ENCODE peak calls at places on chromosomes 2 and 18, in eight cellular contexts. One of them, this sample, is unnamed.
A peak's percentile ranks its signal among the peaks of the same experiment; 100 is the strongest.

GRCh38 chr2:25300001-25300400 is 41.7 kb downstream of the DNMT3A start:
- DNase-seq in RCC 7860: no peak
- DNase-seq in dermis blood vessel endothelial cell: no peak
- DNase-seq in T-helper 1 cell: no peak
- DNase-seq in K562: no peak
- DNase-seq in left cardiac atrium: no peak
- DNase-seq in substantia nigra: no peak
- DNase-seq in NCI-H774: no peak
- DNase-seq in this sample: no peak

GRCh38 chr2:71882949-71883472 is 264.7 kb downstream of the CYP26B1 start:
- DNase-seq in RCC 7860: peak; percentile 88
- DNase-seq in dermis blood vessel endothelial cell: peak; percentile 40
- DNase-seq in T-helper 1 cell: no peak
- DNase-seq in K562: peak; percentile 93
- DNase-seq in left cardiac atrium: peak; percentile 92
- DNase-seq in substantia nigra: peak; percentile 60
- DNase-seq in NCI-H774: no peak
- DNase-seq in this sample: peak; percentile 76

GRCh38 chr2:32051836-32052439 is 11.4 kb upstream of the SPAST start:
- DNase-seq in RCC 7860: no peak
- DNase-seq in dermis blood vessel endothelial cell: no peak
- DNase-seq in T-helper 1 cell: no peak
- DNase-seq in K562: no peak
- DNase-seq in left cardiac atrium: no peak
- DNase-seq in substantia nigra: no peak
- DNase-seq in NCI-H774: no peak
- DNase-seq in this sample: no peak

GRCh38 chr2:30694286-30695055 is 112.8 kb downstream of the CAPN13 start:
- DNase-seq in RCC 7860: no peak
- DNase-seq in dermis blood vessel endothelial cell: no peak
- DNase-seq in T-helper 1 cell: no peak
- DNase-seq in K562: no peak
- DNase-seq in left cardiac atrium: no peak
- DNase-seq in substantia nigra: no peak
- DNase-seq in NCI-H774: no peak
- DNase-seq in this sample: no peak

GRCh38 chr18:8301427-8302172 is 307.6 kb upstream of the RAB12 start:
- DNase-seq in RCC 7860: no peak
- DNase-seq in dermis blood vessel endothelial cell: no peak
- DNase-seq in T-helper 1 cell: no peak
- DNase-seq in K562: no peak
- DNase-seq in left cardiac atrium: no peak
- DNase-seq in substantia nigra: no peak
- DNase-seq in NCI-H774: peak; percentile 30
- DNase-seq in this sample: no peak

GRCh38 chr18:39751161-39751560 is 2185.6 kb upstream of the CELF4 start:
- DNase-seq in RCC 7860: no peak
- DNase-seq in dermis blood vessel endothelial cell: no peak
- DNase-seq in T-helper 1 cell: no peak
- DNase-seq in K562: no peak
- DNase-seq in left cardiac atrium: no peak
- DNase-seq in substantia nigra: no peak
- DNase-seq in NCI-H774: no peak
- DNase-seq in this sample: no peak

GRCh38 chr2:160783481-160783880 is 289.9 kb upstream of the RBMS1 start:
- DNase-seq in RCC 7860: no peak
- DNase-seq in dermis blood vessel endothelial cell: peak; percentile 4
- DNase-seq in T-helper 1 cell: no peak
- DNase-seq in K562: no peak
- DNase-seq in left cardiac atrium: no peak
- DNase-seq in substantia nigra: no peak
- DNase-seq in NCI-H774: no peak
- DNase-seq in this sample: no peak

GRCh38 chr18:49002881-49003280 is 52.1 kb upstream of the SMAD7 start:
- DNase-seq in RCC 7860: peak; percentile 37
- DNase-seq in dermis blood vessel endothelial cell: no peak
- DNase-seq in T-helper 1 cell: no peak
- DNase-seq in K562: no peak
- DNase-seq in left cardiac atrium: no peak
- DNase-seq in substantia nigra: no peak
- DNase-seq in NCI-H774: no peak
- DNase-seq in this sample: no peak

GRCh38 chr2:213086050-213086449 is 65.4 kb downstream of the IKZF2 start:
- DNase-seq in RCC 7860: no peak
- DNase-seq in dermis blood vessel endothelial cell: no peak
- DNase-seq in T-helper 1 cell: no peak
- DNase-seq in K562: no peak
- DNase-seq in left cardiac atrium: no peak
- DNase-seq in substantia nigra: no peak
- DNase-seq in NCI-H774: no peak
- DNase-seq in this sample: no peak

GRCh38 chr2:112706170-112706664 is 14.6 kb upstream of the NT5DC4 start:
- DNase-seq in RCC 7860: peak; percentile 92
- DNase-seq in dermis blood vessel endothelial cell: no peak
- DNase-seq in T-helper 1 cell: no peak
- DNase-seq in K562: peak; percentile 92
- DNase-seq in left cardiac atrium: no peak
- DNase-seq in substantia nigra: no peak
- DNase-seq in NCI-H774: no peak
- DNase-seq in this sample: no peak

GRCh38 chr2:12402440-12403139 is 314.1 kb upstream of the TRIB2 start:
- DNase-seq in RCC 7860: no peak
- DNase-seq in dermis blood vessel endothelial cell: no peak
- DNase-seq in T-helper 1 cell: no peak
- DNase-seq in K562: no peak
- DNase-seq in left cardiac atrium: no peak
- DNase-seq in substantia nigra: no peak
- DNase-seq in NCI-H774: no peak
- DNase-seq in this sample: no peak

GRCh38 chr2:154375625-154376020 is 322.9 kb upstream of the KCNJ3 start:
- DNase-seq in RCC 7860: peak; percentile 6
- DNase-seq in dermis blood vessel endothelial cell: no peak
- DNase-seq in T-helper 1 cell: no peak
- DNase-seq in K562: no peak
- DNase-seq in left cardiac atrium: no peak
- DNase-seq in substantia nigra: no peak
- DNase-seq in NCI-H774: peak; percentile 60
- DNase-seq in this sample: no peak

GRCh38 chr2:217049931-217050330 is 190.1 kb upstream of the TNP1 start:
- DNase-seq in RCC 7860: no peak
- DNase-seq in dermis blood vessel endothelial cell: no peak
- DNase-seq in T-helper 1 cell: no peak
- DNase-seq in K562: no peak
- DNase-seq in left cardiac atrium: no peak
- DNase-seq in substantia nigra: no peak
- DNase-seq in NCI-H774: peak; percentile 36
- DNase-seq in this sample: no peak

GRCh38 chr2:160371251-160372009 is 122.2 kb downstream of the RBMS1 start:
- DNase-seq in RCC 7860: no peak
- DNase-seq in dermis blood vessel endothelial cell: peak; percentile 84
- DNase-seq in T-helper 1 cell: no peak
- DNase-seq in K562: no peak
- DNase-seq in left cardiac atrium: no peak
- DNase-seq in substantia nigra: no peak
- DNase-seq in NCI-H774: no peak
- DNase-seq in this sample: no peak

GRCh38 chr2:152811916-152812315 is 93.5 kb downstream of the ARL6IP6 start:
- DNase-seq in RCC 7860: no peak
- DNase-seq in dermis blood vessel endothelial cell: no peak
- DNase-seq in T-helper 1 cell: no peak
- DNase-seq in K562: no peak
- DNase-seq in left cardiac atrium: no peak
- DNase-seq in substantia nigra: no peak
- DNase-seq in NCI-H774: no peak
- DNase-seq in this sample: no peak

GRCh38 chr2:176388886-176389285 is 119.6 kb downstream of the MTX2 start:
- DNase-seq in RCC 7860: no peak
- DNase-seq in dermis blood vessel endothelial cell: no peak
- DNase-seq in T-helper 1 cell: no peak
- DNase-seq in K562: no peak
- DNase-seq in left cardiac atrium: no peak
- DNase-seq in substantia nigra: no peak
- DNase-seq in NCI-H774: no peak
- DNase-seq in this sample: no peak

This sample was measured in ovary.